ENCODE peak calls at places on chromosome 12, in eight cellular contexts. L is lower lobe of right lung, K is NB4, Y is ovary, A is GM12865, N is psoas muscle, E is mammary epithelial cell, Q is AG10803. W is an unnamed sample.

GRCh38 chr12:104643921-104644669 is 187.3 kb downstream of the CHST11 start:
- DNase-seq in Y (no peak), K (no peak), N (no peak), L (peak; percentile 61), A (peak; percentile 83), Q (no peak), E (no peak), W (no peak)

GRCh38 chr12:53205747-53206146 is 1.3 kb downstream of the ITGB7 start:
- DNase-seq in N (no peak), A (peak; percentile 97), E (peak; percentile 76), Y (no peak), L (no peak), Q (peak; percentile 85), K (peak; percentile 89), W (peak; percentile 70)

GRCh38 chr12:4819654-4820053 is 90.1 kb upstream of the KCNA1 start:
- DNase-seq in K (peak; percentile 80), L (no peak), Y (no peak), N (no peak), E (no peak), Q (peak; percentile 43), A (peak; percentile 47), W (no peak)

GRCh38 chr12:17928708-17929366 is 161.2 kb downstream of the RERGL start:
- DNase-seq in A (no peak), N (no peak), Y (no peak), E (peak; percentile 79), L (no peak), Q (peak; percentile 48), K (no peak), W (peak; percentile 59)

GRCh38 chr12:107086314-107086713 is 7.0 kb downstream of the CRY1 start:
- DNase-seq in Q (no peak), A (no peak), L (no peak), K (no peak), E (no peak), N (no peak), Y (no peak), W (no peak)

GRCh38 chr12:100860611-100861010 is 66.0 kb downstream of the ANO4 start:
- DNase-seq in E (no peak), L (no peak), K (no peak), N (no peak), Y (no peak), Q (no peak), A (no peak), W (no peak)

GRCh38 chr12:80040075-80040738 is 59.1 kb upstream of the OTOGL start:
- DNase-seq in K (no peak), A (peak; percentile 10), N (no peak), Y (no peak), Q (peak; percentile 50), E (no peak), L (no peak), W (no peak)

GRCh38 chr12:3755898-3756297 is 3.0 kb upstream of the CRACR2A start:
- DNase-seq in Q (no peak), Y (no peak), N (peak; percentile 62), A (no peak), L (no peak), K (no peak), E (no peak), W (no peak)

GRCh38 chr12:112294793-112295192 is 87.4 kb downstream of the HECTD4 start:
- DNase-seq in L (no peak), Q (peak; percentile 13), Y (no peak), A (no peak), E (no peak), K (peak; percentile 24), N (no peak), W (no peak)

GRCh38 chr12:79558924-79559469 is 131.8 kb downstream of the PAWR start:
- DNase-seq in Q (no peak), Y (no peak), K (no peak), N (no peak), A (no peak), L (no peak), E (no peak), W (no peak)

GRCh38 chr12:4153343-4153892 is 120.1 kb upstream of the CCND2 start:
- DNase-seq in Y (no peak), E (no peak), K (peak; percentile 82), A (peak; percentile 95), L (no peak), N (no peak), Q (no peak), W (no peak)

GRCh38 chr12:122022393-122023338 is 982 bp downstream of the BCL7A start:
- DNase-seq in N (peak; percentile 67), K (peak; percentile 56), Y (peak; percentile 32), L (no peak), E (no peak), A (no peak), Q (peak; percentile 20), W (no peak)

GRCh38 chr12:77667101-77667500 is 163.6 kb upstream of the NAV3 start:
- DNase-seq in Q (no peak), Y (no peak), N (no peak), A (no peak), K (no peak), E (peak; percentile 1), L (no peak), W (peak; percentile 90)

GRCh38 chr12:18171571-18171970 is 81.6 kb upstream of the RERGL start:
- DNase-seq in N (no peak), A (no peak), Q (peak; percentile 59), E (peak; percentile 90), Y (no peak), L (no peak), K (no peak), W (no peak)

GRCh38 chr12:67425394-67425793 is 156.2 kb downstream of the CAND1 start:
- DNase-seq in N (no peak), L (no peak), K (no peak), Q (no peak), Y (no peak), A (no peak), E (no peak), W (no peak)

GRCh38 chr12:21934173-21934572 is 7.1 kb downstream of the ABCC9 start:
- DNase-seq in A (no peak), N (no peak), E (peak; percentile 8), Y (no peak), K (no peak), L (no peak), Q (no peak), W (no peak)

GRCh38 chr12:47757840-47758583 is 668 bp downstream of the RAPGEF3 start:
- DNase-seq in K (peak; percentile 77), A (no peak), E (no peak), N (no peak), Y (peak; percentile 67), Q (no peak), L (peak; percentile 73), W (no peak)

GRCh38 chr12:122499991-122500684 is 594 bp downstream of the ZCCHC8 start:
- DNase-seq in L (peak; percentile 66), N (peak; percentile 84), A (peak; percentile 72), E (peak; percentile 64), Q (peak; percentile 65), K (peak; percentile 85), Y (peak; percentile 71), W (peak; percentile 45)

GRCh38 chr12:68815232-68815927 is 7.4 kb downstream of the MDM2 start:
- DNase-seq in Q (no peak), L (no peak), N (no peak), A (no peak), E (no peak), Y (no peak), K (no peak), W (no peak)

GRCh38 chr12:68815928-68816800 is 8.2 kb downstream of the MDM2 start:
- DNase-seq in L (no peak), Q (no peak), A (no peak), K (no peak), Y (no peak), N (no peak), E (no peak), W (no peak)

GRCh38 chr12:68812553-68813241 is 4.7 kb downstream of the MDM2 start:
- DNase-seq in N (no peak), L (no peak), Y (no peak), A (no peak), E (no peak), Q (no peak), K (no peak), W (no peak)

GRCh38 chr12:68814490-68815231 is 6.7 kb downstream of the MDM2 start:
- DNase-seq in E (no peak), K (no peak), Y (no peak), L (no peak), Q (no peak), A (no peak), N (no peak), W (no peak)

DNA sequence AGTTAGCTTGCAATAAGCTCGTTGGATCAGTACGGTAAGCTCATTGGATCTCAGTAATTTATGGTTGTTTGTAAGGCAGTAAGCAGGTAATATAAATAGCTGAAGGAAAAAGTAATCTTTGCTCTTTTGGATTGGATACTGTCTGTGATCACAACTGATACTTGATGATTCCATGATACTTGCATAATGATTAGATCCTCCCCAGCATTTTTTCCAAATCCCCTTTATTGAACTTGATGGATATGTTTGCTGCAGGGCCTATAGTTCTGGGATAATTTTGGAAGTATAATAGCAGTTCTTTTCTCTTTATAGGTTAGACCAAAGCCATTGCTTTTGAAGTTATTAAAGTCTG is 5.2 kb downstream of the MDM2 start:
- DNase-seq in L (no peak), Y (no peak), K (no peak), N (no peak), Q (no peak), A (no peak), E (no peak), W (no peak)
- H3K4me3 ChIP-seq in L (no peak overlapping the region), Y (no peak overlapping the region), K (peak overlapping the region; percentile 6), N (peak overlapping the region; percentile 93), Q (peak overlapping the region; percentile 36), A (peak overlapping the region; percentile 8), E (no peak overlapping the region), W (no peak overlapping the region)

GRCh38 chr12:108772247-108772646 is 40.9 kb upstream of the CORO1C start:
- DNase-seq in N (peak; percentile 81), L (no peak), K (peak; percentile 29), A (peak; percentile 85), Y (no peak), Q (no peak), E (no peak), W (no peak)
- TF ChIP-seq CTCF in N (no peak), L (no peak), K (no peak), A (no peak), Y (no peak), Q (no peak), E (no peak), W (no peak)

GRCh38 chr12:6965026-6965661 is 5.3 kb downstream of the PHB2 start:
- DNase-seq in K (peak; percentile 91), N (peak; percentile 93), L (peak; percentile 89), Q (peak; percentile 85), A (peak; percentile 94), Y (peak; percentile 90), E (peak; percentile 82), W (peak; percentile 69)
- H3K4me3 ChIP-seq in K (no peak overlapping the region), N (no peak overlapping the region), L (peak overlapping the region; percentile 55), Q (no peak overlapping the region), A (no peak overlapping the region), Y (no peak overlapping the region), E (peak overlapping the region; percentile 74), W (no peak overlapping the region)

DNA sequence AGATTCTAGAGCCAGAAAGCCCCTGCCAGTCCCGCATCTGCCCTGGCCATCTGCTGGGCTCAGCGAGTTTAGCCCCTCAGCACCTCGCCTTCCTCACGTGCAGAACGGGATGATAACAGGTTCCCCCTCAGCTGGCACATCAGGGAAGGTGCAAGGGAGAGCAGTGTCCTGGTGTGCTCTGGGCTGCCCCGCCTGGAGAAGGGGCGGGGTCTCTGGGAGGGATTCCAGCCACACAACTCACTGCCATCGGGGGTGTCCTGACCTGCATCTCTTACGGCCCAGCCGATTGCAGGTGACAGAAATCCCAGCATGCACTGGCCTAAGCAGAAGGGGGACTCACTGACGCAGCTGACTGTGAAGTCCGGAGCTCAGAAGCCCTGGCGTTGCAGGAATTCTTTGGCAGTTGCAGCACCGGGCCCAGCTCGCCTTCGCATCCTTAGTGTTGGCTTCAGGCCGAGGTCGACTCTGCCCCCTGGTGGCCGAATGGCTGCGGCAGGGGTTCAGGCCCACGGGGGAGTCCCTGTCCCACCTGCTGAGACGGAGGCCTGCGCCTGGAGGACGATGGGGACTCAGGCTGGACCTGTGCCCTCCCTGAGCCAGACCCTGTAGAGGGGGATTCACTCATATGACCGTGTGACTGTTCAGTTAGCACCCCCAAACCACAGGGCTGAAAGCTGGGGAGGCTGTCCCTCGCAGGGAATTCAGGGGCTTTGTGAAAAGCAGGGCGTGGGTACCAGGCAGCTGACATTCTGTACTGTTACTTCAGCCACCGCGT is 178.6 kb downstream of the ADGRD1 start:
- DNase-seq in K (peak; percentile 76), N (peak; percentile 82), Q (peak; percentile 61), Y (peak; percentile 79), A (peak; percentile 76), L (peak; percentile 69), E (no peak), W (no peak)
- TF ChIP-seq CTCF in K (peak; percentile 92), N (peak; percentile 67), Q (peak; percentile 62), Y (peak; percentile 70), A (peak; percentile 91), L (peak; percentile 84), E (no peak), W (peak; percentile 41)

W was measured in astrocyte of the cerebellum.